ENCODE peak calls at places on chromosome 4, in five cellular contexts. T is body of pancreas, O is heart left ventricle, D is K562, S is erythroblast. Z is an unnamed sample.

GRCh38 chr4:57426779-57427395 is 316.7 kb upstream of the IGFBP7 start:
- DNase-seq in T (peak; percentile 61), O (peak; percentile 59), D (peak; percentile 73), S (peak; percentile 61), Z (peak; percentile 12)

GRCh38 chr4:82561745-82562552 is at the start of gene TMEM150C:
- DNase-seq in O (peak; percentile 60), D (no peak), S (no peak), T (peak; percentile 23), Z (no peak)

GRCh38 chr4:182584016-182584415 is 333.2 kb downstream of the DCTD start:
- DNase-seq in O (no peak), T (no peak), D (no peak), S (no peak), Z (no peak)

GRCh38 chr4:113288257-113288656 is 238.8 kb downstream of the ANK2 start:
- DNase-seq in T (no peak), D (no peak), O (no peak), S (no peak), Z (no peak)

GRCh38 chr4:150336676-150337412 is 245.1 kb upstream of the MAB21L2 start:
- DNase-seq in S (peak; percentile 3), O (no peak), T (no peak), D (peak; percentile 46), Z (no peak)

GRCh38 chr4:181234951-181235350 is 1008.3 kb upstream of the TENM3 start:
- DNase-seq in T (no peak), S (no peak), D (no peak), O (no peak), Z (no peak)

GRCh38 chr4:98564847-98565246 is 93.6 kb downstream of the TSPAN5 start:
- DNase-seq in T (no peak), O (no peak), S (no peak), D (no peak), Z (no peak)

GRCh38 chr4:51960486-51960885 is 59.7 kb downstream of the LRRC66 start:
- DNase-seq in S (no peak), T (no peak), O (no peak), D (no peak), Z (no peak)

GRCh38 chr4:134202136-134202535 is 547 bp upstream of the PABPC4L start:
- DNase-seq in O (no peak), T (no peak), D (no peak), S (no peak), Z (no peak)

GRCh38 chr4:186569533-186570192 is 14.3 kb upstream of the MTNR1A start:
- DNase-seq in D (no peak), O (no peak), T (no peak), S (no peak), Z (no peak)

GRCh38 chr4:39337841-39338240 is 28.3 kb downstream of the RFC1 start:
- DNase-seq in O (no peak), S (no peak), D (no peak), T (no peak), Z (no peak)

GRCh38 chr4:10704050-10704810 is 19.7 kb upstream of the CLNK start:
- DNase-seq in O (no peak), D (no peak), T (no peak), S (no peak), Z (no peak)

GRCh38 chr4:165489786-165490185 is 111.0 kb downstream of the CPE start:
- DNase-seq in T (no peak), D (no peak), O (no peak), S (no peak), Z (no peak)

GRCh38 chr4:151099976-151100417 is 569 bp downstream of the RPS3A start:
- DNase-seq in D (no peak), O (no peak), S (peak; percentile 72), T (no peak), Z (no peak)

DNA sequence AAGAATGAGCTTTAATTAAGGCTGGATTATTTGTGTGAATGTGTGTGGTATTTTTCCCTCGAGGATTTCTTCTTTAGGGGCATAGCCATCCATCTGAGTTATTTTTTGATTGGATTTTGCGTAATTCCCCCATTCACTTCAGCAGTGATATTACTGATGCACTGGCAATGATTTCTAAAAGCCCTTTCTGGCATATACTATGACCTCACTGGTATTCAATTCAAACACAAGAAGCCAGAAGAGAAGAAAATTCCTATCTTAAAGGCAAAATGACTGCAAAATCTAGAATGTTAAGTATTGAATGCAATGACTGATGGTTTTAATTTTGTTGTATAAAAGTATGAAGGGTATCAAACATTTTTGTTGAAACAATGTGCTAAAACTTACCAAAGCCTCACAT is 71.1 kb upstream of the DDIT4L start:
- DNase-seq in S (no peak), D (no peak), O (no peak), T (no peak), Z (no peak)
- TF ChIP-seq POLR2A in S (no peak), D (no peak), O (no peak), T (no peak), Z (no peak)

GRCh38 chr4:88531549-88531948 is 8.0 kb upstream of the PYURF start:
- DNase-seq in O (no peak), T (no peak), D (no peak), S (no peak), Z (no peak)
- TF ChIP-seq POLR2A in O (no peak), T (no peak), D (no peak), S (no peak), Z (no peak)

GRCh38 chr4:185218312-185218711 is 8.9 kb downstream of the SNX25 start:
- DNase-seq in S (no peak), O (no peak), D (no peak), T (no peak), Z (no peak)
- TF ChIP-seq POLR2A in S (no peak), O (no peak), D (no peak), T (no peak), Z (no peak)

DNA sequence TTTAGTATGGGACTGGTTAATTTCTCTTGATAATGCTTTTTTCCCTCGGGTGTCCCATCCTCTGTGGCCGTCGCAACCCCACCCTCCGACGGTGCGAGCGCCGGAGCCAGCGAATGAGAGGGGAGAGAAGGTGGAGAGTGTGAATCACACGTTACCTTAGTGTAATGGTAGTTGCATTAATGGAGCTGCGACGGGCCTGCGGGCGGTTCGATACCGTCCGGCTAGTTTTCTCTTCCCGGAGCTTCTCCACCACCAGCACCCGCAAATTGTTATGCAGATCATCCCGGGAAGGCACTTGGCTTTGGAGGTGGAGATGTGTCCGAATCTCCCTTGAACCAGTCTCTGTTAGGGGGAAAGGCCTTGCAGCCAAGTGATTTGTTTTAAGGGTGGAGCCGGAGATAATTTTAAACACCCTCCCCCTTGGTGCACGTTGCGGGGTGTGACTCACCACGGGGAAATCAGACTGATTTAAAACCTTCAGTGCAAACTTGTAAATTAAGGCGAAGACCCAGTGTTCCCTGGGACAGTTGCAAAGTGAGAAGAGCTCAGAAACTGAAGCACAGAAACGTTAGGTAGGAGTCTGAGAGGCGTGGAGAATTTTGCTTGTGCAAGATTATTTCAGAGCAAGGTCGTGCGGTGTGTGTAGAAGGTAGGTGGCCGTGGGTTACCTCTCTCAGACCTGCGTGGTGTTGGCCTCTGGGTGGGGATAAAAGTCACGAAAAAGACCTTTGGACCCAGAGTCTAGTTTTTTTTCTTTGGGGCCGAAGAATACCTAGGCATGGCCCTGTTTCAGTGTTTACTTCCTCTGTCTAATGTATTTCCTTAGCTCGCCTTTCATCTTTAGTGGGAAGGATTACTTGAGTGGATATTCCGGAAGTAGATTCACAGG is 1.3 kb downstream of the AFF1 start:
- DNase-seq in D (peak; percentile 91), T (peak; percentile 69), O (peak; percentile 39), S (peak; percentile 85), Z (peak; percentile 35)
- TF ChIP-seq POLR2A in D (peak; percentile 64), T (no peak), O (no peak), S (peak; percentile 68), Z (peak; percentile 27)

GRCh38 chr4:152540293-152540674 is 4.4 kb upstream of the FBXW7 start:
- DNase-seq in D (no peak), O (no peak), T (no peak), S (no peak), Z (no peak)

GRCh38 chr4:152539556-152540292 is 3.8 kb upstream of the FBXW7 start:
- DNase-seq in D (no peak), O (no peak), T (no peak), S (peak; percentile 61), Z (no peak)

GRCh38 chr4:152545088-152545487 is 9.2 kb upstream of the FBXW7 start:
- DNase-seq in S (no peak), T (no peak), O (no peak), D (no peak), Z (no peak)

GRCh38 chr4:152537881-152538280 is 2.0 kb upstream of the FBXW7 start:
- DNase-seq in D (no peak), T (no peak), O (no peak), S (no peak), Z (no peak)

GRCh38 chr4:152540941-152541340 is 5.0 kb upstream of the FBXW7 start:
- DNase-seq in S (no peak), T (no peak), O (no peak), D (no peak), Z (no peak)
- TF ChIP-seq POLR2A in S (peak; percentile 24), T (no peak), O (no peak), D (no peak), Z (no peak)

Z was measured in H54.